ENCODE peak calls at places on chromosomes 1 and 21, in five cellular contexts. P, A, G, Q and U are unnamed samples.

GRCh38 chr1:203178083-203178482 is 2.5 kb upstream of the MYBPH start:
- DNase-seq in P (no peak), A (no peak), G (no peak), Q (no peak), U (peak)

GRCh38 chr1:246503341-246503740 is 3.7 kb downstream of the SMYD3 start:
- DNase-seq in P (no peak), A (no peak), G (no peak), Q (no peak), U (no peak)

GRCh38 chr1:80542231-80542630 is 1258.5 kb upstream of the ADGRL2 start:
- DNase-seq in P (no peak), A (no peak), G (no peak), Q (no peak), U (no peak)

GRCh38 chr1:20082772-20083171 is 12.8 kb downstream of the PLA2G5 start:
- DNase-seq in P (no peak), A (no peak), G (no peak), Q (no peak), U (no peak)

GRCh38 chr1:10537082-10537766 is 62.5 kb downstream of the PEX14 start:
- DNase-seq in P (no peak), A (no peak), G (no peak), Q (no peak), U (no peak)

GRCh38 chr1:46173361-46173856 is 1.5 kb upstream of the TSPAN1 start:
- DNase-seq in P (no peak), A (no peak), G (peak), Q (no peak), U (no peak)

GRCh38 chr1:169959696-169960095 is 66.0 kb upstream of the SCYL3 start:
- DNase-seq in P (no peak), A (no peak), G (no peak), Q (no peak), U (no peak)

GRCh38 chr1:247906504-247907047 is 11.2 kb downstream of the OR2W3 start:
- DNase-seq in P (no peak), A (no peak), G (peak), Q (no peak), U (no peak)

GRCh38 chr1:115262886-115263285 is 75.2 kb downstream of the NGF start:
- DNase-seq in P (no peak), A (no peak), G (no peak), Q (no peak), U (no peak)

GRCh38 chr1:155012052-155012546 is 9.5 kb downstream of the ZBTB7B start:
- DNase-seq in P (peak), A (no peak), G (peak), Q (peak), U (peak)

GRCh38 chr1:155424091-155424490 is 103.4 kb downstream of the RUSC1 start:
- DNase-seq in P (no peak), A (no peak), G (no peak), Q (no peak), U (no peak)

GRCh38 chr1:76198452-76198851 is 123.9 kb downstream of the ST6GALNAC3 start:
- DNase-seq in P (no peak), A (no peak), G (no peak), Q (no peak), U (no peak)

GRCh38 chr1:209710837-209711236 is 6.2 kb downstream of the HSD11B1 start:
- DNase-seq in P (no peak), A (no peak), G (no peak), Q (no peak), U (no peak)

GRCh38 chr1:238406098-238406497 is 515.4 kb upstream of the ZP4 start:
- DNase-seq in P (no peak), A (no peak), G (no peak), Q (no peak), U (no peak)

GRCh38 chr1:169584483-169585144 is 1.7 kb downstream of the F5 start:
- DNase-seq in P (no peak), A (no peak), G (no peak), Q (no peak), U (no peak)

GRCh38 chr1:115988953-115989352 is 12.6 kb downstream of the SLC22A15 start:
- DNase-seq in P (no peak), A (no peak), G (no peak), Q (no peak), U (no peak)

GRCh38 chr21:33998402-33998801 is 75.0 kb upstream of the MRPS6 start:
- DNase-seq in P (no peak), A (no peak), G (no peak), Q (no peak), U (no peak)

DNA sequence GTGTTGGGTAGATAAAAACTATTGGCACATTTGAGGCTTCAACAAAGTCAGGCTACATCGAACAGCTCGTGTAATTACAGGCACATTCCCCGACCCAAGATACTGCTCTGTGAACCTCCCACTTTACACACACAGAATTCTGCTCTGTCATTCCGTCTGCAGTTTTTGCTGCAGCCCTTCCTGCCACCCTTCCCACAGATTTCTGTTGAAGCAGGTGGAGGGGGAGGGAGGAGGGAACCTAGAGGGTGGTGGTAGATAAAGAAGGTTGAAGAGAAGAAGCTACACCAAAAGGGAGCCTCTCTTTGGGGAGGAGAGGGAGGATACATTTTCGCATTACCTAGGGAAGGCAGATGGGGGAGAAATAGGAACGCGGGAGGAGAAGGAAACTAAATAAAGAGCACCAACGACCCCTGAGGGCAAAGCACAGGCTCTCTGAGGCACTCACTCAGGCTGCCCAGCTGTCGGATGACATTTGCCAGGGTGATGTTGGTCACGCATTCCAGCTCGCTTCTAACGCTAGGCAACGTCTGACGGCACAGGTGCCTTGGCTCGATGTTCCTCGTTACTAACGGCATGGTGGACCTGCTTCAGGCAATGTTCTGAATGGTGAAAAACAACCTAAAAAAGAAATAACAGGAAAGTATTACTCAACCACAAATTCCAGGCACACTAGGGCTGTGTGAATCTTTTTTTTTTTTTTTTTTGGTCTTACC is 36.0 kb downstream of the GPR3 start:
- DNase-seq in P (no peak), A (peak), G (peak), Q (no peak), U (no peak)
- H3K4me3 ChIP-seq in P (peak), A (peak), G (no peak), Q (peak), U (peak)

DNA sequence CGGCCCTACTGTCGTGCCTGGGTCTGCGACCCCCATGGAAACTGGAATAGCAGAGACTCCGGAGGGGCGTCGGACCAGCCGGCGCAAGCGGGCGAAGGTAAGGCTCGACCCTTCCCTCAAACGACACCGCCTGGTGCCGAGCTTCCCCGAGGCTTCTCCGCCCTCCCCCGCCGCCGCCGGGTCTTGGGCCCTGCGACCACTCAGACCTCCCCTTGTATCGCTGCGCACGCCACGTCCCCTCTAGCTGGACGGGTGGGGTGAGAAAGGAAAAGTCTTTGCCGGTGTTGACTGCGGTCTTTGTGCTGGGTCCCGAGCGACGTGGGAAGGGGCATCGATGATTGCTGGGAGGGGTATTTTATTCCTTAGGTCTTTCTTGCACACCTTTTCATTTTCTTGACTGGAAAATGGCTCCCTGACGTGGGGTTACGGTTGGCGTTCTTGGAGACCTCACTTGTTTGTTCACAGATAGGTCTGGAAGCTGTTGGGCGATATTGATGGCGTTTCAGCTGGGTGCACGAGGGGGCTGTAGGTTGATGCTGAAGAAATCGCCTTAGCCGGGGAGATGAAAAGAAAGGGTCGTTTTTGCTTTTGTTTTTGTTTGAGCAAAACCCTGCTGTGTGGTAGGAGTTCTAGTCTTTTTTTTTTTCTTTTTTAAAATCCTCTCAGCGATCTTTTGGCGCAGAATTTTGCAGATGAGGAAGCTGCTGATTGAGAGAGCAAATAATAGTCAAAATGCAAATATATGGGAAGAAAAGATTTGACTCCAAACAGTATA is 770 bp downstream of the KDM1A start:
- DNase-seq in P (no peak), A (no peak), G (peak), Q (no peak), U (no peak)
- TF ChIP-seq POLR2AphosphoS5 in P (no peak), A (no peak), G (peak), Q (no peak), U (no peak)

GRCh38 chr1:235023197-235024044 is 105.2 kb downstream of the TOMM20 start:
- DNase-seq in P (no peak), A (no peak), G (no peak), Q (no peak), U (peak)

GRCh38 chr1:235022341-235023196 is 106.1 kb downstream of the TOMM20 start:
- DNase-seq in P (no peak), A (no peak), G (peak), Q (no peak), U (peak)

GRCh38 chr1:235024045-235024439 is 104.6 kb downstream of the TOMM20 start:
- DNase-seq in P (no peak), A (no peak), G (no peak), Q (no peak), U (no peak)

GRCh38 chr1:235021321-235021720 is 107.3 kb downstream of the TOMM20 start:
- DNase-seq in P (no peak), A (no peak), G (no peak), Q (no peak), U (peak)

DNA sequence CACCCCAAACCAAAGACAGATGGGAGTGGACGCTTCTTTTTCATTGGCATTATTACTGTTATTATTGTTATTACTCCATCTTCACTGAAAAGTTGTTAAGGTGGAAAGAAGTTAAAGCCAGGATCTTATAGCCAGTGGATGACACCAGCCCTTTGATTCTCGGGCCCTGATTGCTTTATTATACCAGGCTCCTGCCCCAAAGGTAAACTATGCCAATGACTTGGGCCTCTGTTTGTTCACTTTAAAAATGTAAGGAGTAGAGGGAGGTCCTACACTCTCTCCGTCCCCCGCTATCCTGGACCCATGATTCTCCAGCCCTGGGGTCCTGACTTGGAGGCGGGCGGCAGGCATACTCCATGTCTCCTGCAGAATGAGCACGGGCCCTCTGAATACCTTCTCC is 106.8 kb downstream of the TOMM20 start:
- DNase-seq in P (no peak), A (no peak), G (no peak), Q (no peak), U (peak)
- TF ChIP-seq POLR2A in P (no peak), A (no peak), G (no peak), Q (no peak), U (no peak)

GRCh38 chr1:18109756-18110597 is 2.4 kb downstream of the IGSF21 start:
- DNase-seq in P (peak), A (no peak), G (peak), Q (peak), U (peak)

GRCh38 chr1:18108313-18109057 is 887 bp downstream of the IGSF21 start:
- DNase-seq in P (no peak), A (no peak), G (no peak), Q (no peak), U (no peak)

GRCh38 chr1:18107671-18108312 is at the start of gene IGSF21:
- DNase-seq in P (peak), A (no peak), G (no peak), Q (no peak), U (no peak)

GRCh38 chr1:18110598-18110939 is 3.0 kb downstream of the IGSF21 start:
- DNase-seq in P (no peak), A (no peak), G (no peak), Q (no peak), U (no peak)

GRCh38 chr1:18109058-18109755 is 1.6 kb downstream of the IGSF21 start:
- DNase-seq in P (peak), A (no peak), G (no peak), Q (no peak), U (no peak)
- H3K4me3 ChIP-seq in P (peak), A (peak), G (no peak), Q (peak), U (peak)

GRCh38 chr1:98422821-98423220 is 238.7 kb upstream of the SNX7 start:
- DNase-seq in P (no peak), A (no peak), G (no peak), Q (no peak), U (no peak)
- TF ChIP-seq POLR2AphosphoS5 in P (no peak), A (no peak), G (no peak), Q (no peak), U (no peak)

DNA sequence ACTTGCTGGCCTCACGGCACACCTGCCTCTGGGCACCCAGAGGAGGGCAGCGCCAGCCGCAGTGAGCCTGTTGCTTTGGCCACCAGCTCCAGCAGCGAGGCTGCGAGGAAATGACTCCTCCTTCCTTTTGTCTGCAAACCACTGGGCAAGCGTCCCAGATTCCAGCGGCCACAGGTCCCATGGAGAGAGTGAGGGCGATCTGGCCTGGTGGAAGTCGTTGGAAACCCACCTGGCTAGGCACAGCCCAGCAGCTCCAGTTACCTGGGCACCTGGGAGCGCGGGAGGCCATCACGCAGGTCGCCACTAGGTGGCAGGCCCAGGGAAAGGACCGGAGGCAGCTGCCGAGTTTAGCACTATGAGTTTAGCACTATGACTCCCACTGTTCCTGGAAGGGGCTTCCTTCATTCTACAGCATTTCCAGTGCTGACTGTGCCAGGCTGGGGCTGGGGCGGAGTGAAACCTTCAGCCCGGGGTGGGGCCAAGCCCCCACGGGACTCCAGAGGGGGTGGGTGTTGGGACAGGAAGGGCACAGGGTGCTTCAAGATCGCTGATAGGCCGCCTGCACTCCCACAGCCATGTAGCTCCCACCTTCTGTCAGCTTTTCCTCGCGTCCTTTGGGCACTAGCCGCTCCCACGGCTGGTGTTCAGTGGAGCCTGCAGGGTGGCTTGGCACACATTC is 1.1 kb upstream of the ESPN start:
- DNase-seq in P (peak), A (peak), G (peak), Q (peak), U (peak)
- TF ChIP-seq POLR2A in P (no peak), A (no peak), G (no peak), Q (no peak), U (no peak)

DNA sequence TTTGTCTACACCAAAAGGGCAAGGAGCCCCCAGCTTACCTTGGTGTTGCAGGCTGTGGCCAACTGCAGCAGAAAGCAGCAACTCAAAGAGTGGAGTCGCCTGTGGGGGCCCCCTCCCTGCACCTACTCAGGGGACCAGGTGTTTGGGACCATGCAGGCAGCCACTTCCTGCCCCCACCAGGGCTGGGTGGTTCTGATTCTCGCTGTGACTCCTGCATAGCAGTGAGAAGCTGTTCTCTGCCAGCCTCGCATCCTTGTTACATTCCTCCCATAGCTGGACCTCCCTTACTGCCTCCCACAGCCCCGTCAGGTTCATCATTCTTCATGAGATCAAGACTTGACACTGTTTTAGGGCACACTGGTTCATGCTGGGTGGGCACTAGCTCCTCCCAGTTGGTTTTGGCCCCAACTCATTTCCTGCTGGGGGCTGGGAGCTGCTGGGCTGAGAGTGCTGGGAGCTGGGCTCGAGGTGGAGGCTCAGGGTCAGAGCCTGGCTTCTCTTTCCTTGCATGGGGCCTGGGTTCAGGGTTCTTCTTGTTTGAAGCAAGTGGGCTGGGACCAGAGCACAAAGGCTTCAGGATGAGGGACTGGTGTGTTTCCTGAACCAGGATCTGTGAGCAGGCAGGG is 146.9 kb upstream of the C1orf174 start:
- DNase-seq in P (no peak), A (no peak), G (no peak), Q (no peak), U (no peak)
- H3K4me3 ChIP-seq in P (no peak), A (no peak), G (no peak), Q (no peak), U (no peak)

GRCh38 chr21:41861987-41862386 is 17.2 kb downstream of the PRDM15 start:
- DNase-seq in P (no peak), A (no peak), G (no peak), Q (no peak), U (peak)

GRCh38 chr21:41865002-41865777 is 14.0 kb downstream of the PRDM15 start:
- DNase-seq in P (no peak), A (no peak), G (peak), Q (no peak), U (peak)

GRCh38 chr21:41863439-41863740 is 15.8 kb downstream of the PRDM15 start:
- DNase-seq in P (no peak), A (no peak), G (no peak), Q (no peak), U (no peak)

GRCh38 chr21:41866274-41866809 is 12.8 kb downstream of the PRDM15 start:
- DNase-seq in P (no peak), A (no peak), G (no peak), Q (peak), U (peak)

GRCh38 chr21:41864311-41865001 is 14.7 kb downstream of the PRDM15 start:
- DNase-seq in P (no peak), A (no peak), G (no peak), Q (no peak), U (peak)
- TF ChIP-seq POLR2AphosphoS5 in P (no peak), A (no peak), G (no peak), Q (no peak), U (no peak)